ENCODE peak calls at places on chromosomes 4 and X, in eight cellular contexts. One of them, this sample, is unnamed.

GRCh38 chr4:71322425-71322824 is 16.4 kb upstream of the SLC4A4 start:
- DNase-seq in NCI-H69: no peak
- DNase-seq in central memory CD8-positive, alpha-beta T cell: no peak
- DNase-seq in NCI-H1092: no peak
- DNase-seq in SW480: no peak
- DNase-seq in stimulated activated CD4-positive, alpha-beta T cell treated with anti-CD3 and anti-CD28 coated beads, Interleukin-4, amount 100 ng/mL, for 1 hour: no peak
- DNase-seq in left kidney: no peak
- DNase-seq in SJSA1: no peak
- DNase-seq in this sample: no peak

GRCh38 chr4:91113130-91113706 is 986.0 kb downstream of the CCSER1 start:
- DNase-seq in NCI-H69: peak
- DNase-seq in NCI-H1092: peak
- DNase-seq in SJSA1: no peak
- DNase-seq in SW480: no peak
- DNase-seq in stimulated activated CD4-positive, alpha-beta T cell treated with anti-CD3 and anti-CD28 coated beads, Interleukin-4, amount 100 ng/mL, for 1 hour: no peak
- DNase-seq in left kidney: peak
- DNase-seq in central memory CD8-positive, alpha-beta T cell: no peak
- DNase-seq in this sample: no peak

GRCh38 chr4:129561886-129562285 is 465.9 kb downstream of the C4orf33 start:
- DNase-seq in left kidney: no peak
- DNase-seq in NCI-H1092: no peak
- DNase-seq in stimulated activated CD4-positive, alpha-beta T cell treated with anti-CD3 and anti-CD28 coated beads, Interleukin-4, amount 100 ng/mL, for 1 hour: no peak
- DNase-seq in SJSA1: no peak
- DNase-seq in NCI-H69: no peak
- DNase-seq in SW480: no peak
- DNase-seq in central memory CD8-positive, alpha-beta T cell: no peak
- DNase-seq in this sample: no peak

GRCh38 chrX:22165732-22166457 is 106.8 kb upstream of the CBLL2 start:
- DNase-seq in left kidney: no peak
- DNase-seq in NCI-H1092: no peak
- DNase-seq in central memory CD8-positive, alpha-beta T cell: no peak
- DNase-seq in NCI-H69: peak
- DNase-seq in SJSA1: no peak
- DNase-seq in stimulated activated CD4-positive, alpha-beta T cell treated with anti-CD3 and anti-CD28 coated beads, Interleukin-4, amount 100 ng/mL, for 1 hour: no peak
- DNase-seq in SW480: no peak
- DNase-seq in this sample: no peak

GRCh38 chr4:56723201-56723605 is 42.1 kb upstream of the HOPX start:
- DNase-seq in NCI-H69: no peak
- DNase-seq in central memory CD8-positive, alpha-beta T cell: no peak
- DNase-seq in left kidney: no peak
- DNase-seq in SJSA1: no peak
- DNase-seq in NCI-H1092: no peak
- DNase-seq in SW480: no peak
- DNase-seq in stimulated activated CD4-positive, alpha-beta T cell treated with anti-CD3 and anti-CD28 coated beads, Interleukin-4, amount 100 ng/mL, for 1 hour: peak
- DNase-seq in this sample: no peak

GRCh38 chr4:116585240-116585639 is 500.1 kb downstream of the TRAM1L1 start:
- DNase-seq in left kidney: peak
- DNase-seq in central memory CD8-positive, alpha-beta T cell: no peak
- DNase-seq in SW480: no peak
- DNase-seq in NCI-H69: peak
- DNase-seq in stimulated activated CD4-positive, alpha-beta T cell treated with anti-CD3 and anti-CD28 coated beads, Interleukin-4, amount 100 ng/mL, for 1 hour: no peak
- DNase-seq in NCI-H1092: no peak
- DNase-seq in SJSA1: no peak
- DNase-seq in this sample: no peak

GRCh38 chr4:84579410-84579791 is 3.5 kb upstream of the CDS1 start:
- DNase-seq in SJSA1: no peak
- DNase-seq in stimulated activated CD4-positive, alpha-beta T cell treated with anti-CD3 and anti-CD28 coated beads, Interleukin-4, amount 100 ng/mL, for 1 hour: no peak
- DNase-seq in central memory CD8-positive, alpha-beta T cell: no peak
- DNase-seq in NCI-H69: no peak
- DNase-seq in SW480: no peak
- DNase-seq in NCI-H1092: no peak
- DNase-seq in left kidney: peak
- DNase-seq in this sample: no peak

GRCh38 chr4:20944451-20944850 is 244.2 kb downstream of the PACRGL start:
- DNase-seq in left kidney: no peak
- DNase-seq in stimulated activated CD4-positive, alpha-beta T cell treated with anti-CD3 and anti-CD28 coated beads, Interleukin-4, amount 100 ng/mL, for 1 hour: no peak
- DNase-seq in NCI-H1092: no peak
- DNase-seq in SW480: no peak
- DNase-seq in SJSA1: no peak
- DNase-seq in central memory CD8-positive, alpha-beta T cell: no peak
- DNase-seq in NCI-H69: peak
- DNase-seq in this sample: no peak

GRCh38 chr4:113708250-113708649 is 53.3 kb downstream of the CAMK2D start:
- DNase-seq in central memory CD8-positive, alpha-beta T cell: no peak
- DNase-seq in NCI-H1092: peak
- DNase-seq in SW480: no peak
- DNase-seq in left kidney: no peak
- DNase-seq in NCI-H69: peak
- DNase-seq in stimulated activated CD4-positive, alpha-beta T cell treated with anti-CD3 and anti-CD28 coated beads, Interleukin-4, amount 100 ng/mL, for 1 hour: no peak
- DNase-seq in SJSA1: no peak
- DNase-seq in this sample: no peak

GRCh38 chr4:138798404-138798803 is 217.2 kb upstream of the NOCT start:
- DNase-seq in SW480: no peak
- DNase-seq in SJSA1: no peak
- DNase-seq in NCI-H69: no peak
- DNase-seq in left kidney: peak
- DNase-seq in NCI-H1092: no peak
- DNase-seq in stimulated activated CD4-positive, alpha-beta T cell treated with anti-CD3 and anti-CD28 coated beads, Interleukin-4, amount 100 ng/mL, for 1 hour: no peak
- DNase-seq in central memory CD8-positive, alpha-beta T cell: no peak
- DNase-seq in this sample: no peak

GRCh38 chr4:107243141-107243779 is 207.1 kb upstream of the DKK2 start:
- DNase-seq in left kidney: no peak
- DNase-seq in central memory CD8-positive, alpha-beta T cell: no peak
- DNase-seq in SJSA1: no peak
- DNase-seq in NCI-H1092: no peak
- DNase-seq in NCI-H69: peak
- DNase-seq in SW480: no peak
- DNase-seq in stimulated activated CD4-positive, alpha-beta T cell treated with anti-CD3 and anti-CD28 coated beads, Interleukin-4, amount 100 ng/mL, for 1 hour: no peak
- DNase-seq in this sample: no peak

GRCh38 chr4:122548886-122549630 is 71.8 kb downstream of the IL21 start:
- DNase-seq in NCI-H1092: no peak
- DNase-seq in left kidney: no peak
- DNase-seq in SW480: no peak
- DNase-seq in stimulated activated CD4-positive, alpha-beta T cell treated with anti-CD3 and anti-CD28 coated beads, Interleukin-4, amount 100 ng/mL, for 1 hour: no peak
- DNase-seq in central memory CD8-positive, alpha-beta T cell: no peak
- DNase-seq in NCI-H69: no peak
- DNase-seq in SJSA1: no peak
- DNase-seq in this sample: no peak

This sample was measured in left cardiac atrium.